ENCODE peak calls at places on chromosome 18, in six cellular contexts. Z is tibial artery, F is fibroblast of lung, X is ascending aorta, S is GM12878, I is small intestine. Q is an unnamed sample. For H3K4me1, the result is how much of the 10 kb centered on the place peaks cover.

GRCh38 chr18:5197461-5197860 is 404 bp upstream of the AKAIN1 start:
- DNase-seq in F (no peak), Z (no peak), I (no peak), S (no peak), X (no peak), Q (no peak)

GRCh38 chr18:33627114-33627513 is 49.1 kb downstream of the ASXL3 start:
- DNase-seq in F (no peak), I (no peak), Z (no peak), S (no peak), X (no peak), Q (no peak)

GRCh38 chr18:46756172-46756558 is 688 bp downstream of the ST8SIA5 start:
- DNase-seq in F (no peak), S (no peak), I (no peak), X (no peak), Z (no peak), Q (no peak)

GRCh38 chr18:23662309-23663263 is at the start of gene ANKRD29:
- DNase-seq in I (peak), F (peak), S (no peak), Z (no peak), X (no peak), Q (no peak)

GRCh38 chr18:43265465-43265864 is 11.8 kb downstream of the SYT4 start:
- DNase-seq in S (no peak), F (no peak), X (no peak), Z (no peak), I (no peak), Q (no peak)

GRCh38 chr18:42509702-42510424 is 554.8 kb downstream of the PIK3C3 start:
- DNase-seq in S (peak), Z (no peak), F (no peak), X (no peak), I (peak), Q (no peak)

GRCh38 chr18:11994708-11995444 is 13.6 kb downstream of the IMPA2 start:
- DNase-seq in S (no peak), I (no peak), Z (peak), X (no peak), F (peak), Q (no peak)

GRCh38 chr18:45521777-45522176 is 93.5 kb upstream of the SLC14A2 start:
- DNase-seq in I (no peak), S (no peak), X (peak), F (peak), Z (peak), Q (peak)

GRCh38 chr18:48835119-48835518 is 115.6 kb downstream of the SMAD7 start:
- DNase-seq in S (no peak), F (no peak), Z (no peak), I (no peak), X (no peak), Q (no peak)

GRCh38 chr18:44520981-44521672 is 159.6 kb upstream of the SETBP1 start:
- DNase-seq in X (no peak), S (no peak), I (no peak), Z (no peak), F (peak), Q (no peak)

GRCh38 chr18:52694804-52695203 is 354.8 kb downstream of the DCC start:
- DNase-seq in I (peak), Z (no peak), F (peak), X (no peak), S (no peak), Q (no peak)

GRCh38 chr18:75124967-75125358 is 84.0 kb downstream of the PTGR3 start:
- DNase-seq in S (no peak), Z (peak), I (no peak), F (no peak), X (no peak), Q (no peak)

GRCh38 chr18:46301571-46301970 is 197.4 kb downstream of the HAUS1 start:
- DNase-seq in F (no peak), X (no peak), Z (peak), I (no peak), S (no peak), Q (no peak)

GRCh38 chr18:44766461-44766860 is 85.8 kb downstream of the SETBP1 start:
- DNase-seq in X (no peak), F (no peak), Z (no peak), S (no peak), I (no peak), Q (no peak)

GRCh38 chr18:48839819-48840490 is 110.8 kb downstream of the SMAD7 start:
- DNase-seq in I (no peak), F (no peak), Z (peak), X (no peak), S (no peak), Q (no peak)

GRCh38 chr18:12934454-12935071 is 13.2 kb upstream of the SEH1L start:
- DNase-seq in Z (peak), F (peak), I (peak), S (peak), X (no peak), Q (peak)

GRCh38 chr18:46028536-46028891 is 43.5 kb downstream of the PSTPIP2 start:
- DNase-seq in X (no peak), S (no peak), Z (no peak), I (no peak), F (no peak), Q (no peak)

GRCh38 chr18:44725300-44726096 is 44.8 kb downstream of the SETBP1 start:
- DNase-seq in S (peak), X (no peak), I (peak), F (peak), Z (no peak), Q (no peak)

GRCh38 chr18:79397288-79397829 is 1.6 kb downstream of the NFATC1 start:
- DNase-seq in I (no peak), X (no peak), Z (peak), S (no peak), F (no peak), Q (no peak)

GRCh38 chr18:59382388-59382787 is 23.3 kb upstream of the LMAN1 start:
- DNase-seq in S (no peak), F (no peak), X (no peak), I (no peak), Z (no peak), Q (no peak)

GRCh38 chr18:49026501-49027378 is 76.0 kb upstream of the SMAD7 start:
- DNase-seq in I (no peak), S (no peak), F (no peak), Z (peak), X (no peak), Q (no peak)

GRCh38 chr18:36149514-36150289 is 20.0 kb downstream of the ELP2 start:
- DNase-seq in S (peak), Z (no peak), I (no peak), F (no peak), X (no peak), Q (no peak)

GRCh38 chr18:78742346-78742745 is 237.3 kb upstream of the SALL3 start:
- DNase-seq in Z (peak), F (no peak), I (no peak), X (no peak), S (no peak), Q (no peak)

GRCh38 chr18:76490701-76491171 is 4.3 kb downstream of the ZNF516 start:
- DNase-seq in X (no peak), I (peak), F (peak), S (no peak), Z (no peak), Q (no peak)

GRCh38 chr18:62758591-62758990 is 43.2 kb downstream of the PHLPP1 start:
- DNase-seq in S (no peak), Z (no peak), X (no peak), F (no peak), I (no peak), Q (no peak)

GRCh38 chr18:62759704-62760402 is 44.5 kb downstream of the PHLPP1 start:
- DNase-seq in I (no peak), X (no peak), Z (no peak), S (no peak), F (peak), Q (no peak)

GRCh38 chr18:62755946-62756345 is 40.6 kb downstream of the PHLPP1 start:
- DNase-seq in I (no peak), Z (no peak), F (no peak), S (no peak), X (no peak), Q (no peak)

GRCh38 chr18:62755454-62755853 is 40.1 kb downstream of the PHLPP1 start:
- DNase-seq in Z (no peak), F (no peak), S (no peak), I (no peak), X (no peak), Q (no peak)

GRCh38 chr18:62757399-62758010 is 42.2 kb downstream of the PHLPP1 start:
- DNase-seq in Z (no peak), F (no peak), I (no peak), S (no peak), X (no peak), Q (no peak)
- H3K27ac ChIP-seq in Z (no peak), F (no peak), I (no peak), S (no peak), X (no peak), Q (no peak)

GRCh38 chr18:14971461-14972185 is 223.7 kb downstream of the ANKRD30B start:
- DNase-seq in S (no peak), Z (no peak), F (no peak), X (no peak), I (no peak), Q (no peak)

GRCh38 chr18:14974088-14974487 is 226.1 kb downstream of the ANKRD30B start:
- DNase-seq in F (no peak), S (no peak), Z (no peak), X (no peak), I (no peak), Q (no peak)

GRCh38 chr18:14975431-14975830 is 227.5 kb downstream of the ANKRD30B start:
- DNase-seq in Z (no peak), X (no peak), S (no peak), F (no peak), I (no peak), Q (no peak)

GRCh38 chr18:14976736-14977430 is 228.9 kb downstream of the ANKRD30B start:
- DNase-seq in I (no peak), F (no peak), S (no peak), Z (no peak), X (no peak), Q (no peak)

DNA sequence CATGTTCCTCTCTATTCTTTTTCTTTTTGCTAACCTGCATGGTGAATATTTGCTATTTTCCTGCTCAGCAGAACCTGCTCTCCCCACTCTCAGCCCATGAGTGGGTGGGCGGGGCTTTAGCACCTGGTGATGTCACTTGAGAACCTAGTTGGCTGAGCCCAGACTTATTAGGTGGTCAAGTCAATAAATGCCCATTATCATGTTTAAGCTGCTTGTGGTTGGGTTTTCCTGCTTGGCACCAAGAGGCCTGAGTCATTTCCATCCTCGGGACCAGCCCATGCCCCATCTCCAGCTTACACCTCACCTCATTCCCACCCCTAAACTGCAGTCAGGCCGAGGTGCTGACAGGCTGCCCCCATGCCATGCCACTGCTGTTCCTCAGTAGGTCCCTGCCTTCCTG is 226.6 kb downstream of the ANKRD30B start:
- DNase-seq in I (no peak), S (no peak), Z (no peak), X (no peak), F (no peak), Q (no peak)
- H3K4me1 ChIP-seq in I (under half), S (under half), Z (under half), X (under half), F (under half), Q (under half)

DNA sequence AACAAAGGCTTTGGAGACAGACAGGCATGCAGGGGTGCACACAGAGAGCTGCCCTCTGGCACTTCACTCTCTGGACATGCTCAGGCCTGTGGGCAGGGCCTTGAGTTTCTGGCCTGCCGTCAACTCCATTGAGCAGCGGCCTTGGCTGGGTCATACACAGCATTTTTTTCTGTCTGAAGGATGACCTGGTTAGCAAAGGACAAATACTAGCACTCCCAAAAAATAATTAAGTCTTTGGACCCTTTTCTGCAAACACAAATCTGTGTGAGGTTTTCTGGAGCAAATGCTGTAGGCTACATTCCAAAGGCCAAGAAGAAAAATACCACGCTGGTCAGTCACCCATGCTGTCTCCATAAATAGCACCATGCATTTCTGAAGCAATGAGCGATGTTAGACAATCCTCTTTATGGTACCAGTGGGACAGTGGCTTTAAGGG is 124.7 kb upstream of the CTAGE1 start:
- DNase-seq in I (no peak), F (peak), S (no peak), Z (peak), X (no peak), Q (no peak)
- H3K27ac ChIP-seq in I (no peak), F (no peak), S (no peak), Z (peak), X (peak), Q (peak)

GRCh38 chr18:22167091-22167470 is 2.3 kb upstream of the GATA6 start:
- DNase-seq in I (peak), F (no peak), X (no peak), Z (no peak), S (no peak), Q (no peak)

GRCh38 chr18:22169889-22170420 is 566 bp downstream of the GATA6 start:
- DNase-seq in X (no peak), Z (no peak), I (peak), F (no peak), S (no peak), Q (no peak)

GRCh38 chr18:22169011-22169888 is at the start of gene GATA6:
- DNase-seq in X (peak), S (no peak), F (peak), Z (peak), I (peak), Q (peak)

GRCh38 chr18:22167471-22168151 is 1.8 kb upstream of the GATA6 start:
- DNase-seq in I (peak), F (peak), X (no peak), S (no peak), Z (no peak), Q (no peak)

GRCh38 chr18:22168360-22168921 is 948 bp upstream of the GATA6 start:
- DNase-seq in F (no peak), S (no peak), Z (no peak), I (peak), X (no peak), Q (no peak)
- H3K4me1 ChIP-seq in F (under half), S (under half), Z (under half), I (under half), X (under half), Q (under half)

Q was measured in thoracic aorta.